ENCODE peak calls at places on chromosomes 7 and 10, in four cellular contexts. O is stimulated activated CD4-positive, alpha-beta T cell treated with anti-CD3 and anti-CD28 coated beads, TNF-alpha, amount 100 ng/mL, for 1 hour; C is NCI-H1436; B is dermis blood vessel endothelial cell. D is an unnamed sample.

GRCh38 chr7:54995631-54996340 is 23.0 kb upstream of the EGFR start:
- DNase-seq in O (no peak), C (no peak), B (peak), D (no peak)

GRCh38 chr10:77114181-77114821 is 523.3 kb downstream of the KCNMA1 start:
- DNase-seq in O (no peak), C (no peak), B (no peak), D (no peak)

GRCh38 chr7:150799741-150800575 is at the start of gene TMEM176B:
- DNase-seq in O (no peak), C (no peak), B (no peak), D (no peak)

GRCh38 chr10:73480158-73480557 is 15.7 kb downstream of the PPP3CB start:
- DNase-seq in O (no peak), C (no peak), B (peak), D (no peak)

GRCh38 chr10:84329094-84329611 is 764 bp downstream of the CCSER2 start:
- DNase-seq in O (peak), C (peak), B (peak), D (no peak)

GRCh38 chr7:20331912-20332317 is 1.2 kb downstream of the ITGB8 start:
- DNase-seq in O (no peak), C (no peak), B (no peak), D (peak)

GRCh38 chr7:92691578-92691977 is 101.4 kb upstream of the FAM133B start:
- DNase-seq in O (no peak), C (peak), B (peak), D (no peak)

GRCh38 chr7:15889501-15889900 is 203.0 kb upstream of the MEOX2 start:
- DNase-seq in O (no peak), C (no peak), B (peak), D (no peak)

GRCh38 chr10:109358325-109358724 is 565.0 kb downstream of the XPNPEP1 start:
- DNase-seq in O (no peak), C (no peak), B (no peak), D (no peak)

GRCh38 chr7:22666732-22667131 is 60.3 kb upstream of the IL6 start:
- DNase-seq in O (no peak), C (peak), B (peak), D (no peak)

GRCh38 chr7:138091073-138091472 is 14.8 kb downstream of the AKR1D1 start:
- DNase-seq in O (no peak), C (no peak), B (no peak), D (no peak)

GRCh38 chr7:54758702-54759665 is at the start of gene SEC61G:
- DNase-seq in O (peak), C (peak), B (peak), D (peak)

GRCh38 chr7:108311446-108312168 is 144.6 kb downstream of the NRCAM start:
- DNase-seq in O (no peak), C (no peak), B (peak), D (no peak)

GRCh38 chr10:13890617-13891541 is 304.1 kb downstream of the PRPF18 start:
- DNase-seq in O (no peak), C (no peak), B (peak), D (peak)

GRCh38 chr7:90708841-90709317 is 112.8 kb downstream of the CDK14 start:
- DNase-seq in O (no peak), C (no peak), B (peak), D (no peak)

GRCh38 chr7:13282377-13282980 is 595.0 kb downstream of the ARL4A start:
- DNase-seq in O (no peak), C (no peak), B (peak), D (no peak)

GRCh38 chr7:141073641-141074161 is at the start of gene TMEM178B:
- DNase-seq in O (no peak), C (no peak), B (no peak), D (no peak)

GRCh38 chr10:35503548-35503947 is 101.6 kb upstream of the GJD4 start:
- DNase-seq in O (no peak), C (peak), B (no peak), D (no peak)

GRCh38 chr10:99551158-99551557 is 18.4 kb downstream of the NKX2-3 start:
- DNase-seq in O (no peak), C (peak), B (no peak), D (no peak)

D was measured in upper lobe of right lung.